ENCODE peak calls at places on chromosomes 3 and 15, in ten cellular contexts. W is body of pancreas, C is pancreas, V is stomach, D is uterus, X is esophagus squamous epithelium, Z is lower lobe of right lung, A is neuronal stem cell, I is tibial artery, F is kidney. P is an unnamed sample. For H3K9me3, the result is how much of the 10 kb centered on the place peaks cover.

GRCh38 chr15:36106640-36107335 is 472.6 kb upstream of the CDIN1 start:
- DNase-seq in X (no peak), W (no peak), A (no peak), I (no peak), Z (no peak), V (no peak), F (no peak), C (no peak), D (no peak), P (no peak)

GRCh38 chr15:60585743-60586708 is 107.1 kb upstream of the ICE2 start:
- DNase-seq in F (no peak), W (peak), D (peak), I (peak), C (no peak), Z (no peak), A (peak), X (no peak), V (peak), P (no peak)

GRCh38 chr3:124063168-124063909 is 71.4 kb upstream of the ROPN1 start:
- DNase-seq in F (no peak), W (no peak), V (no peak), A (no peak), I (no peak), Z (no peak), C (no peak), D (no peak), X (no peak), P (peak)

GRCh38 chr3:188861847-188862740 is 309.7 kb upstream of the TPRG1 start:
- DNase-seq in Z (no peak), F (no peak), D (no peak), C (no peak), I (no peak), V (no peak), W (no peak), A (no peak), X (no peak), P (no peak)

GRCh38 chr3:23810342-23811116 is 4.8 kb downstream of the UBE2E1 start:
- DNase-seq in I (peak), F (peak), D (peak), W (peak), C (peak), V (peak), A (peak), X (no peak), Z (peak), P (peak)

GRCh38 chr3:130948374-130948773 is 54.5 kb downstream of the ATP2C1 start:
- DNase-seq in I (no peak), F (no peak), D (no peak), C (no peak), A (no peak), X (no peak), Z (no peak), W (no peak), V (no peak), P (no peak)

GRCh38 chr3:64158334-64158733 is 66.9 kb downstream of the PRICKLE2 start:
- DNase-seq in D (no peak), V (peak), A (no peak), C (peak), I (no peak), Z (no peak), W (peak), F (no peak), X (no peak), P (no peak)

GRCh38 chr15:69610264-69610663 is 157.6 kb downstream of the RPLP1 start:
- DNase-seq in X (no peak), A (no peak), Z (no peak), W (no peak), V (no peak), D (no peak), I (no peak), C (no peak), F (no peak), P (no peak)

GRCh38 chr3:156396851-156397250 is 158.1 kb downstream of the SSR3 start:
- DNase-seq in D (no peak), I (no peak), F (no peak), A (no peak), Z (no peak), C (no peak), W (no peak), X (no peak), V (no peak), P (no peak)

GRCh38 chr15:65060641-65061397 is 7.0 kb downstream of the RASL12 start:
- DNase-seq in Z (no peak), X (no peak), I (peak), C (no peak), A (no peak), V (no peak), W (no peak), F (no peak), D (no peak), P (peak)

GRCh38 chr3:194621947-194622346 is 11.3 kb downstream of the TMEM44 start:
- DNase-seq in F (peak), Z (no peak), V (no peak), A (no peak), D (no peak), I (no peak), W (no peak), C (no peak), X (no peak), P (no peak)

GRCh38 chr15:81391657-81392056 is 17.6 kb upstream of the TMC3 start:
- DNase-seq in Z (no peak), I (no peak), C (no peak), F (no peak), A (no peak), X (no peak), D (no peak), W (no peak), V (no peak), P (no peak)

GRCh38 chr3:184740509-184741258 is 28.8 kb upstream of the MAGEF1 start:
- DNase-seq in F (no peak), W (no peak), C (no peak), X (no peak), V (peak), Z (no peak), I (no peak), A (no peak), D (peak), P (peak)

GRCh38 chr3:13879102-13879945 is 547 bp downstream of the WNT7A start:
- DNase-seq in Z (no peak), V (no peak), W (no peak), A (peak), X (no peak), D (peak), F (peak), C (no peak), I (no peak), P (peak)

GRCh38 chr3:194279106-194279505 is 72.0 kb downstream of the CPN2 start:
- DNase-seq in W (no peak), X (no peak), D (peak), C (no peak), I (peak), Z (peak), V (no peak), F (no peak), A (no peak), P (peak)

GRCh38 chr3:143327388-143327787 is 207.8 kb downstream of the CHST2 start:
- DNase-seq in I (no peak), A (no peak), X (no peak), Z (no peak), C (no peak), D (no peak), W (no peak), F (no peak), V (no peak), P (no peak)

GRCh38 chr15:57322602-57323250 is 53.6 kb upstream of the CGNL1 start:
- DNase-seq in D (no peak), X (no peak), I (no peak), A (no peak), Z (no peak), V (no peak), C (no peak), F (peak), W (no peak), P (no peak)

GRCh38 chr15:87419341-87419740 is 837.2 kb downstream of the NTRK3 start:
- DNase-seq in X (no peak), V (no peak), D (no peak), Z (no peak), W (no peak), A (no peak), C (no peak), I (no peak), F (no peak), P (no peak)

GRCh38 chr15:31328425-31328998 is 1.9 kb downstream of the KLF13 start:
- DNase-seq in F (peak), Z (peak), A (no peak), W (peak), X (no peak), I (no peak), V (no peak), D (no peak), C (peak), P (no peak)

GRCh38 chr15:25089577-25089976 is 134.8 kb downstream of the SNRPN start:
- DNase-seq in D (no peak), W (no peak), Z (no peak), C (no peak), V (no peak), I (no peak), A (no peak), F (no peak), X (no peak), P (peak)
- H3K9me3 ChIP-seq in D (half or more), W (under half), Z (half or more), C (under half), V (half or more), I (half or more), A (half or more), F (half or more), X (half or more), P (half or more)

DNA sequence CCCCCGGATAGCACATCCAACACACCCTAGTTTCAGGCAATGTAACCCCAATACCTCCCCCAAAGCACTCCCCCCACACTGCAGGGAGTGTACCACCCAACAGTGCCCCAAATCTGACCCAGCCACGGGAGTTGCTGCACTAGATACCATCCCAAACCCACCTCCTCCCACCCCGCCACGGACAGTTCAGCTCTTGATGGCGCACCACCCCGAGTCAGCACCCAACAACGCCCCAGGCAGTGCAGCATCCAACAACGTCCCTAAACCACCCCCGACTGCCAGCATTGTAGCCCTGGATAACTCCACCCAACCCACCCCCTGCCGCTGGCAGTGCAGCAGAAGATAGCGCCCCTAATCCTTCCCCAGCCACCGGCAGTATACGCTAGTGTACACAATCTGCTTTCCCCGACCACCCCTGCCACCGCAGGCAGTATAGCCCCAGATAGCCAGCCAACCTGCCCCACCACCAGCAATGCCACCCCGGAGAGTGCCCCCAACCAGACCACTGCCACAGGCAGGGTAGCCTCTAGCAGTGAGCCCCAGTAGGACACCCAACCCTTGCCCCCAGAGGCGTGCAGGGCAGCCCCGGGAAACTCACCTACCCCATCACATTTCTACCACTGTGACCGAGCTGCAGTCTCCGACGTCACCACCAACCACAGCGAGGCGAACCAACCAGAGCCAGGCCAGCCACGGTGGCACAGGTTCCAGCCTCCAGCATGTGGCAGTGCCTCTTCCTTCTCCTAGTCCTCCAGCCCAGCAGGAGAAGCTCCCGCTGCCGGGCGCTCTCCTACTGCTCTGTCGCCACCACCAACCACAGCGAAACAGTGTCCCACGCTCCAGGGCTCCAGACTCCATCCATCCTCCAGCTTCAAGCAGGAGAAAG is 178.1 kb downstream of the POTEB3 start:
- DNase-seq in V (no peak), W (peak), C (peak), D (peak), X (no peak), A (no peak), I (no peak), Z (peak), F (peak), P (no peak)
- H3K4me3 ChIP-seq in V (no peak), W (no peak), C (no peak), D (no peak), X (no peak), A (no peak), I (no peak), Z (no peak), F (no peak), P (no peak)

DNA sequence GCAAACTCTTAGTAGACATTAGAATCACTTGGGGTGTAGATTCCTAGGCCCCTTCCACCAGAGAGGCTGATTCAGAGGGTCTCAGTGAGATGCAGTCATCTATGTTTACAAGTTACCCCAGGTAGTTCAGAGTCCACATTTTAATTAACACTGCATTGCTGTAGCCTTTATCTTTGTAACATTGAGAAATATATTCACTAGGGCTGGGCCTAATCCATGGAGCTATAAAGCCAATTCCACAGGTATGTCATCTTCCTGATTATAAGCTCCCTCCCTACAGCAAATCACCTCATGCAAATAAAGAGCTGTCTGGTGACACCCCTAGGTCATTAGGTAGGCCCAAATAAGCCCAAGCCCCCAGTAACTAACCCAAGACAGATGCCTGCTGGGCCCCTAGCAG is 39.5 kb upstream of the STT3B start:
- DNase-seq in D (no peak), X (no peak), V (no peak), F (no peak), I (no peak), C (no peak), W (no peak), A (no peak), Z (no peak), P (no peak)
- H3K9me3 ChIP-seq in D (under half), X (under half), V (under half), F (under half), I (under half), C (under half), W (under half), A (under half), Z (under half), P (under half)

GRCh38 chr15:75347222-75348033 is 589 bp downstream of the NEIL1 start:
- DNase-seq in C (peak), A (no peak), I (no peak), F (peak), D (peak), Z (peak), X (peak), V (peak), W (peak), P (no peak)

GRCh38 chr15:75348034-75348562 is 1.3 kb downstream of the NEIL1 start:
- DNase-seq in C (peak), V (no peak), D (no peak), W (no peak), F (peak), X (no peak), A (no peak), Z (peak), I (no peak), P (no peak)

GRCh38 chr15:75346796-75347221 is at the start of gene NEIL1:
- DNase-seq in A (no peak), Z (no peak), I (no peak), W (no peak), X (no peak), D (no peak), F (peak), V (peak), C (no peak), P (no peak)

GRCh38 chr15:75349851-75350588 is 3.2 kb downstream of the NEIL1 start:
- DNase-seq in F (peak), I (no peak), C (no peak), X (no peak), V (peak), A (no peak), W (no peak), D (no peak), Z (peak), P (no peak)

GRCh38 chr15:75348563-75349350 is 1.9 kb downstream of the NEIL1 start:
- DNase-seq in F (peak), X (no peak), W (peak), A (no peak), I (no peak), Z (peak), V (peak), D (no peak), C (peak), P (no peak)
- H3K4me3 ChIP-seq in F (peak), X (peak), W (peak), A (peak), I (peak), Z (peak), V (peak), D (peak), C (peak), P (peak)

GRCh38 chr15:25176616-25176923 is 221.8 kb downstream of the SNRPN start:
- DNase-seq in V (peak), D (peak), A (no peak), C (no peak), F (peak), I (no peak), Z (no peak), W (peak), X (no peak), P (peak)

GRCh38 chr15:25175789-25176615 is 221.2 kb downstream of the SNRPN start:
- DNase-seq in C (peak), X (no peak), W (peak), F (peak), Z (peak), A (no peak), V (peak), I (peak), D (peak), P (no peak)

GRCh38 chr15:25173241-25174028 is 218.6 kb downstream of the SNRPN start:
- DNase-seq in F (peak), I (peak), D (peak), C (peak), W (peak), A (no peak), X (no peak), Z (peak), V (peak), P (peak)

GRCh38 chr15:25176991-25177954 is 222.5 kb downstream of the SNRPN start:
- DNase-seq in Z (peak), I (peak), W (peak), C (peak), X (no peak), D (peak), V (peak), F (peak), A (no peak), P (peak)

DNA sequence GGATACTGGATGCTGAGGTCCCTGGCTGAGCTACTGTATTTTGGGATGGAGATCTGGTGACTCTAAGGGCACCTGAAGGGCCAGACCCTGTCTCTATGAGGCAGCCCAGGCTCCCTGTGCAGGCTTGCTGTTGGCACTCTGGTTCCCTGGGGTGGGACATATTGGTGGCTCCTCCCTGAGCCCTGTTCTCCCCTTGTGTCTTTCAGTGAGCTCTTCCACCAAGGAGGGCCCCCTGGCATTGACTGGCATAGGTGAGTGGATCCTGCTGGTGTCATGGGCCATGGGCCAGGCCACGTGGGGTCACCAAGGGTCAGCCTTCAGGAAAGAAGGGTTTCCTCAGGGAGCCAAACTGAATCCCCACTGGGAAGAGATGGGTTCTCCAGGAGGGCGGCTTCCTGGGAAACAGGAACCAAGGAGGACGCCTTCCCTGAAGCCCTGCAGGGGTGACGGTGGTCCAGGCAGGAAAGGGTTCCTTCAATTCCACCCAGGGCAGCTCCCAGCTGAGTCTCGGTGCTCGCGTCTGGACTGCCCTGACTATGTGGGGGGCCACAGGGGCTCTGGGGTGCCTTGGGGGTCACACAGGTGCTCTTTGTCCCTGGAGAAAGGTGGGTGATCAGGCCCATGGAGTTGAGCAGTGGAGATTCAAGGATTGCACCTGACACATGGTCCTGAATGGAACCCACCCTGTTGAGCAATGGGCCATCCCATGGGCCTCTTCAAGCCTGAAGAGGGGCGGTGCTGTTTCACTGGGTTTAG is 220.4 kb downstream of the SNRPN start:
- DNase-seq in D (peak), Z (peak), F (peak), C (peak), X (no peak), I (no peak), A (no peak), V (peak), W (peak), P (peak)
- H3K9me3 ChIP-seq in D (under half), Z (half or more), F (under half), C (under half), X (half or more), I (half or more), A (under half), V (half or more), W (under half), P (under half)

DNA sequence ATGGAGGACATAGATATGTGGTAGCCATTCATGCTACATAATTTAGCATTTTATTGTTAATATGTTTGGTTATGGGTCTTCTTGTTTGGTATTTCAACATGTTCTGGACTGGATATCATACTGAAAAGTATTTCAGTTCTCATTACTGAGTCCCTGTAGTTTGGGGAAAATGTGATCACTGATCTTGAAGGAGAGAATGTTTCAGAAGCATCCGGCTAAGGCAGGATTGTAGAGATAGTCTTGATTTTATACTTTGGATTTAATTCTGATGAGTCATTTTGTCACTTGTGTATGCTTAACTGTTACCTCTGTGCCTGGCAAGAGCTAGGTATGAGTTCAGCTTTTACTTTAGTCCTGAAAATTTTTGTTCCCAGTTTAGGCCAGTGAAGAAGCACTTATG is 7.1 kb downstream of the CHD2 start:
- DNase-seq in W (no peak), F (no peak), I (no peak), A (no peak), Z (no peak), C (no peak), V (no peak), D (no peak), X (no peak), P (no peak)
- H3K4me3 ChIP-seq in W (no peak), F (peak), I (no peak), A (no peak), Z (peak), C (no peak), V (peak), D (no peak), X (peak), P (peak)

GRCh38 chr3:1190576-1190975 is 97.8 kb downstream of the CNTN6 start:
- DNase-seq in Z (no peak), V (no peak), A (no peak), X (no peak), D (no peak), W (no peak), F (no peak), I (no peak), C (no peak), P (no peak)
- H3K9me3 ChIP-seq in Z (under half), V (under half), A (under half), X (under half), D (under half), W (under half), F (under half), I (under half), C (under half), P (under half)

GRCh38 chr3:142027295-142027694 is 122.0 kb downstream of the TFDP2 start:
- DNase-seq in V (no peak), F (no peak), D (no peak), C (no peak), A (no peak), I (no peak), W (no peak), Z (no peak), X (no peak), P (no peak)
- H3K4me3 ChIP-seq in V (peak), F (peak), D (peak), C (peak), A (peak), I (peak), W (no peak), Z (peak), X (peak), P (peak)